ENCODE peak calls at places on chromosomes 12 and 14, in seven cellular contexts. One of them, this sample, is unnamed.

GRCh38 chr14:37988472-37988871 is 219.2 kb upstream of the SSTR1 start:
- DNase-seq in mammary epithelial cell: no peak
- DNase-seq in hepatocyte: no peak
- DNase-seq in choroid plexus epithelial cell: no peak
- DNase-seq in adrenal gland: no peak
- DNase-seq in PC-9: no peak
- DNase-seq in thoracic aorta: no peak
- DNase-seq in this sample: no peak

GRCh38 chr14:68873379-68873778 is 80.5 kb upstream of the ZFP36L1 start:
- DNase-seq in PC-9: no peak
- DNase-seq in mammary epithelial cell: no peak
- DNase-seq in thoracic aorta: no peak
- DNase-seq in hepatocyte: no peak
- DNase-seq in choroid plexus epithelial cell: no peak
- DNase-seq in adrenal gland: no peak
- DNase-seq in this sample: no peak

GRCh38 chr14:101893759-101894158 is 70.6 kb upstream of the DYNC1H1 start:
- DNase-seq in adrenal gland: no peak
- DNase-seq in hepatocyte: no peak
- DNase-seq in PC-9: no peak
- DNase-seq in thoracic aorta: no peak
- DNase-seq in mammary epithelial cell: no peak
- DNase-seq in choroid plexus epithelial cell: no peak
- DNase-seq in this sample: no peak

GRCh38 chr12:116266631-116267349 is 10.7 kb downstream of the MED13L start:
- DNase-seq in choroid plexus epithelial cell: peak
- DNase-seq in PC-9: no peak
- DNase-seq in thoracic aorta: no peak
- DNase-seq in adrenal gland: no peak
- DNase-seq in hepatocyte: no peak
- DNase-seq in mammary epithelial cell: peak
- DNase-seq in this sample: no peak

GRCh38 chr12:58847876-58848600 is 72.3 kb downstream of the LRIG3 start:
- DNase-seq in hepatocyte: no peak
- DNase-seq in thoracic aorta: no peak
- DNase-seq in adrenal gland: no peak
- DNase-seq in mammary epithelial cell: peak
- DNase-seq in choroid plexus epithelial cell: no peak
- DNase-seq in PC-9: no peak
- DNase-seq in this sample: no peak

GRCh38 chr14:94103554-94104165 is 6.9 kb upstream of the IFI27 start:
- DNase-seq in hepatocyte: no peak
- DNase-seq in choroid plexus epithelial cell: peak
- DNase-seq in mammary epithelial cell: no peak
- DNase-seq in adrenal gland: no peak
- DNase-seq in thoracic aorta: no peak
- DNase-seq in PC-9: no peak
- DNase-seq in this sample: no peak

GRCh38 chr14:68695326-68695768 is 97.5 kb downstream of the ZFP36L1 start:
- DNase-seq in mammary epithelial cell: peak
- DNase-seq in thoracic aorta: peak
- DNase-seq in PC-9: peak
- DNase-seq in hepatocyte: no peak
- DNase-seq in choroid plexus epithelial cell: peak
- DNase-seq in adrenal gland: peak
- DNase-seq in this sample: peak

GRCh38 chr12:38484821-38485220 is 168.2 kb downstream of the ALG10B start:
- DNase-seq in PC-9: no peak
- DNase-seq in mammary epithelial cell: no peak
- DNase-seq in choroid plexus epithelial cell: no peak
- DNase-seq in thoracic aorta: no peak
- DNase-seq in adrenal gland: no peak
- DNase-seq in hepatocyte: no peak
- DNase-seq in this sample: no peak

GRCh38 chr14:38079268-38079667 is 128.4 kb upstream of the SSTR1 start:
- DNase-seq in adrenal gland: no peak
- DNase-seq in thoracic aorta: no peak
- DNase-seq in mammary epithelial cell: no peak
- DNase-seq in choroid plexus epithelial cell: peak
- DNase-seq in hepatocyte: peak
- DNase-seq in PC-9: no peak
- DNase-seq in this sample: no peak

GRCh38 chr14:93231129-93231979 is 24.3 kb downstream of the UBR7 start:
- DNase-seq in adrenal gland: peak
- DNase-seq in choroid plexus epithelial cell: peak
- DNase-seq in PC-9: no peak
- DNase-seq in thoracic aorta: no peak
- DNase-seq in mammary epithelial cell: peak
- DNase-seq in hepatocyte: no peak
- DNase-seq in this sample: no peak

GRCh38 chr12:78194448-78194847 is 363.8 kb downstream of the NAV3 start:
- DNase-seq in hepatocyte: no peak
- DNase-seq in adrenal gland: no peak
- DNase-seq in PC-9: no peak
- DNase-seq in mammary epithelial cell: peak
- DNase-seq in thoracic aorta: no peak
- DNase-seq in choroid plexus epithelial cell: peak
- DNase-seq in this sample: no peak

GRCh38 chr12:55585817-55586216 is 13.5 kb downstream of the OR2AP1 start:
- DNase-seq in choroid plexus epithelial cell: no peak
- DNase-seq in PC-9: no peak
- DNase-seq in mammary epithelial cell: no peak
- DNase-seq in adrenal gland: no peak
- DNase-seq in thoracic aorta: no peak
- DNase-seq in hepatocyte: no peak
- DNase-seq in this sample: no peak

GRCh38 chr12:95974358-95974757 is 21.8 kb downstream of the HAL start:
- DNase-seq in PC-9: no peak
- DNase-seq in mammary epithelial cell: no peak
- DNase-seq in adrenal gland: no peak
- DNase-seq in hepatocyte: no peak
- DNase-seq in choroid plexus epithelial cell: no peak
- DNase-seq in thoracic aorta: no peak
- DNase-seq in this sample: no peak

GRCh38 chr12:97047361-97047760 is 140.3 kb downstream of the NEDD1 start:
- DNase-seq in adrenal gland: no peak
- DNase-seq in choroid plexus epithelial cell: no peak
- DNase-seq in PC-9: no peak
- DNase-seq in hepatocyte: no peak
- DNase-seq in thoracic aorta: no peak
- DNase-seq in mammary epithelial cell: no peak
- DNase-seq in this sample: no peak

GRCh38 chr14:72699433-72699832 is 194.5 kb downstream of the DPF3 start:
- DNase-seq in hepatocyte: no peak
- DNase-seq in adrenal gland: no peak
- DNase-seq in choroid plexus epithelial cell: no peak
- DNase-seq in mammary epithelial cell: no peak
- DNase-seq in thoracic aorta: no peak
- DNase-seq in PC-9: no peak
- DNase-seq in this sample: no peak

GRCh38 chr14:72701232-72701555 is 192.7 kb downstream of the DPF3 start:
- DNase-seq in mammary epithelial cell: no peak
- DNase-seq in thoracic aorta: no peak
- DNase-seq in hepatocyte: no peak
- DNase-seq in adrenal gland: no peak
- DNase-seq in PC-9: no peak
- DNase-seq in choroid plexus epithelial cell: no peak
- DNase-seq in this sample: no peak

GRCh38 chr14:72700338-72701231 is 193.3 kb downstream of the DPF3 start:
- DNase-seq in thoracic aorta: no peak
- DNase-seq in choroid plexus epithelial cell: no peak
- DNase-seq in mammary epithelial cell: no peak
- DNase-seq in PC-9: no peak
- DNase-seq in adrenal gland: no peak
- DNase-seq in hepatocyte: no peak
- DNase-seq in this sample: no peak

GRCh38 chr14:72701610-72702009 is 192.3 kb downstream of the DPF3 start:
- DNase-seq in hepatocyte: no peak
- DNase-seq in choroid plexus epithelial cell: no peak
- DNase-seq in PC-9: no peak
- DNase-seq in mammary epithelial cell: no peak
- DNase-seq in thoracic aorta: no peak
- DNase-seq in adrenal gland: peak
- DNase-seq in this sample: no peak

DNA sequence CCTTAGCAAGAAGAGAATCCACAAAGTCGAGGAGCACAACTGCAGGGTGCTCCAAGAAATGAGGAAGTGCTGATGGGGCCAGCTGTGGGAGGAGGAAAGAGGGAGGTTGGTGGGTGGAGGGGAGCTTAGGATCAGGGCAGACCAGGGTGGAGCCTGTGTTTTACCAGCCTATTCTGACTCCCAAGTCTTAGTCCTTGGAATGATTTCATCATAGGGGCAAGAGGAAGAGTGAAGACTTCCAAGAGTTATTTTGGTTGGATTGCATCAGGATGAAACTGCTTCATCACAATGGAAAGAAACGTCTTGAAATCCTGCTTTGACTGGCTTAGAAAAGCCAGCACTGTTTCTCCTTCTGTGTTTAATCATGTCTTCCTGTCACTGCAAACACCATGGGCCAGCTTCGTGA is 194.0 kb downstream of the DPF3 start:
- DNase-seq in adrenal gland: peak
- DNase-seq in thoracic aorta: no peak
- DNase-seq in mammary epithelial cell: peak
- DNase-seq in PC-9: no peak
- DNase-seq in hepatocyte: no peak
- DNase-seq in choroid plexus epithelial cell: peak
- DNase-seq in this sample: no peak
- H3K4me3 ChIP-seq in adrenal gland: no peak
- H3K4me3 ChIP-seq in thoracic aorta: no peak
- H3K4me3 ChIP-seq in mammary epithelial cell: no peak
- H3K4me3 ChIP-seq in PC-9: no peak
- H3K4me3 ChIP-seq in hepatocyte: no peak
- H3K4me3 ChIP-seq in choroid plexus epithelial cell: no peak
- H3K4me3 ChIP-seq in this sample: no peak

DNA sequence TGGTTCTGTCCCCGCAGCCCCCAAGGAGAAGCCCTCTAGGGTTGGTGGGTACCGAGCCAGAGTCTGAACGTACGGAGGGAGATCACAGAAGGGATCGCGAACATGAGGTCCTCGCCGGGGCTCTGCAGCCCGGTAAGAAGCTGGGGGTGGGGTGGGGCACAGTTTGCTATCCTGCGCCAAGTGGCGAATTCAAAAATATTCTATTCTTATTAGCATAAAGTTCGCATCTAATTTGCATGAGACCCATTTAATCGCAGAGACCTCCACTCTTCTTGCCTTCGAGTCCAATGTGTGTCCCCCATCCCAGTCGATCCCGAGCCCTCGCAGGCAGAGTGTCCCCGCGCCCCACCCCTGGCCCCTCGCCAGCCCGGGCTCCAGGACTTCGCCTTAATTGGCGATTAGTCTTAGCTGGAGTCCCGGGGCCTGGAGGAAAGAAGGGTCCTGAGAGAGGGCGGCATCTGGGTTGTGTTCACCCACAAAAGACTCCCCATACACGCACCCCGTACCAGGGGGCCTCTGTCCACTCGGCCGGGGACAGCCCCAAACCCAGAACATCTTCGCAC is 601 bp upstream of the ARHGEF25 start:
- DNase-seq in thoracic aorta: no peak
- DNase-seq in adrenal gland: no peak
- DNase-seq in choroid plexus epithelial cell: no peak
- DNase-seq in mammary epithelial cell: no peak
- DNase-seq in PC-9: no peak
- DNase-seq in hepatocyte: no peak
- DNase-seq in this sample: peak
- H3K4me3 ChIP-seq in thoracic aorta: peak
- H3K4me3 ChIP-seq in adrenal gland: no peak
- H3K4me3 ChIP-seq in choroid plexus epithelial cell: peak
- H3K4me3 ChIP-seq in mammary epithelial cell: no peak
- H3K4me3 ChIP-seq in PC-9: no peak
- H3K4me3 ChIP-seq in hepatocyte: peak
- H3K4me3 ChIP-seq in this sample: peak

DNA sequence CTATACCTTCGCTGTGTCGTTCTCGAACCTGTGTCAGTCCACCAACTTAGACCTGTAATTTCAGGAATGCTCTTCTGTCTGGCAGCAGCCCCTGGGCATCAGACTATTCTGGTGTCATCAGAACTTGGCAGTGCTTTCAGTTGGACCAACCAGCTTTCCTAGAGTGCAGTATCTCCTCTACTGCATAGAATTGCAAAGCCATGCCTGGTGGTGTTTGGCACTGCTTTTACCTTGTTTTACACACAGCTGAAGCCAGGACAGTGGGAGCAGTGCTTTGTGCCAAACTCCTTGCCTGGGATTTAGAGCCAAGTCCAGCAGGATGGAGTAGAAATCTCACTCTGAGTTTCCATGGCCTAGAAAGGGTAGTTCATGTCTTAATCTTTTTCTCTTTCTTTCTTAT is 1.5 kb downstream of the FLVCR2 start:
- DNase-seq in PC-9: no peak
- DNase-seq in adrenal gland: peak
- DNase-seq in mammary epithelial cell: no peak
- DNase-seq in hepatocyte: no peak
- DNase-seq in choroid plexus epithelial cell: no peak
- DNase-seq in thoracic aorta: no peak
- DNase-seq in this sample: no peak
- H3K4me3 ChIP-seq in PC-9: peak
- H3K4me3 ChIP-seq in adrenal gland: no peak
- H3K4me3 ChIP-seq in mammary epithelial cell: no peak
- H3K4me3 ChIP-seq in hepatocyte: no peak
- H3K4me3 ChIP-seq in choroid plexus epithelial cell: peak
- H3K4me3 ChIP-seq in thoracic aorta: peak
- H3K4me3 ChIP-seq in this sample: peak

GRCh38 chr14:103016071-103016470 is 41.3 kb downstream of the CDC42BPB start:
- DNase-seq in thoracic aorta: no peak
- DNase-seq in choroid plexus epithelial cell: no peak
- DNase-seq in hepatocyte: no peak
- DNase-seq in mammary epithelial cell: no peak
- DNase-seq in PC-9: no peak
- DNase-seq in adrenal gland: peak
- DNase-seq in this sample: no peak

GRCh38 chr14:103019236-103019635 is 38.1 kb downstream of the CDC42BPB start:
- DNase-seq in thoracic aorta: no peak
- DNase-seq in PC-9: no peak
- DNase-seq in mammary epithelial cell: no peak
- DNase-seq in choroid plexus epithelial cell: no peak
- DNase-seq in adrenal gland: no peak
- DNase-seq in hepatocyte: no peak
- DNase-seq in this sample: no peak

GRCh38 chr14:103015426-103015825 is 41.9 kb downstream of the CDC42BPB start:
- DNase-seq in thoracic aorta: no peak
- DNase-seq in adrenal gland: no peak
- DNase-seq in PC-9: no peak
- DNase-seq in choroid plexus epithelial cell: no peak
- DNase-seq in mammary epithelial cell: no peak
- DNase-seq in hepatocyte: no peak
- DNase-seq in this sample: no peak

GRCh38 chr14:103014466-103015319 is 42.7 kb downstream of the CDC42BPB start:
- DNase-seq in hepatocyte: no peak
- DNase-seq in PC-9: peak
- DNase-seq in choroid plexus epithelial cell: peak
- DNase-seq in thoracic aorta: no peak
- DNase-seq in adrenal gland: no peak
- DNase-seq in mammary epithelial cell: peak
- DNase-seq in this sample: no peak

DNA sequence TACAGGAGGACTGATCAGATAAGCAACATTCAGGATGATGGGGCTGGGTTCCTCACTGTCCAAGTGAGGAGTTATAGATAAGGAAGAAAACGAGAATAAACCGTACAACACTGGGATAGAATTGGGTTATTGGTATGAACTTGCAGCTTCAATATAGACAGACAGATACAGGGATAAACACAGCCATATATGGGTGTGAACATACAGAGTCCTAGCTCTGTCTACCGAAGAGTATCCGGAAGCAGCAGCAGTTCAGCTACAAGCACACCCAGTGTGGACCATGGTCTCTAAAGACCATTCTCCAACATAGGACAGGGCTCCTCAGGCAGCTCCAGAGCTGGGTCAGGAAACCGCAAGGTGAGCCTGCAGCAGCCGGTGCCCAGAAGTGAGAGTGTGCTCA is 40.8 kb downstream of the CDC42BPB start:
- DNase-seq in PC-9: no peak
- DNase-seq in mammary epithelial cell: no peak
- DNase-seq in hepatocyte: no peak
- DNase-seq in thoracic aorta: no peak
- DNase-seq in adrenal gland: no peak
- DNase-seq in choroid plexus epithelial cell: no peak
- DNase-seq in this sample: no peak
- H3K4me3 ChIP-seq in PC-9: no peak
- H3K4me3 ChIP-seq in mammary epithelial cell: no peak
- H3K4me3 ChIP-seq in hepatocyte: no peak
- H3K4me3 ChIP-seq in thoracic aorta: no peak
- H3K4me3 ChIP-seq in adrenal gland: no peak
- H3K4me3 ChIP-seq in choroid plexus epithelial cell: no peak
- H3K4me3 ChIP-seq in this sample: no peak